ENCODE peak calls at places on chromosome 15, in eight cellular contexts. O is GM23248; N is stimulated activated CD4-positive, alpha-beta T cell treated with anti-CD3 and anti-CD28 coated beads, TNF-alpha, amount 100 ng/mL, for 4 hours; J is NCI-H1436; T is kidney glomerular epithelial cell; B is AG04450; R is Right ventricle myocardium superior; L is hypothalamus. V is an unnamed sample.

GRCh38 chr15:41562784-41563198 is 3.8 kb downstream of the TYRO3 start:
- DNase-seq in T (no peak), B (no peak), N (no peak), L (no peak), R (no peak), J (no peak), O (no peak), V (no peak)

GRCh38 chr15:52609593-52609992 is 40.8 kb upstream of the ARPP19 start:
- DNase-seq in R (no peak), N (no peak), L (no peak), T (no peak), J (no peak), B (no peak), O (no peak), V (no peak)

GRCh38 chr15:64017591-64018163 is 28.6 kb downstream of the DAPK2 start:
- DNase-seq in B (no peak), R (no peak), J (no peak), O (peak), T (no peak), L (no peak), N (no peak), V (peak)

GRCh38 chr15:51796777-51797474 is 32.5 kb upstream of the TMOD3 start:
- DNase-seq in T (peak), B (no peak), R (no peak), N (no peak), L (no peak), J (no peak), O (peak), V (no peak)

GRCh38 chr15:91517491-91518200 is 335.9 kb upstream of the SLCO3A1 start:
- DNase-seq in J (no peak), N (no peak), O (peak), R (no peak), L (no peak), T (peak), B (no peak), V (no peak)

GRCh38 chr15:83292317-83292716 is 7.9 kb upstream of the BNC1 start:
- DNase-seq in T (peak), N (no peak), L (no peak), J (no peak), O (peak), B (no peak), R (no peak), V (peak)

GRCh38 chr15:43225201-43225949 is 4.6 kb upstream of the EPB42 start:
- DNase-seq in T (peak), R (no peak), B (peak), O (peak), J (peak), L (no peak), N (peak), V (peak)

GRCh38 chr15:80418892-80419537 is 14.8 kb downstream of the ARNT2 start:
- DNase-seq in L (no peak), T (peak), J (peak), B (peak), N (no peak), R (no peak), O (peak), V (peak)

GRCh38 chr15:93948728-93949127 is 282.6 kb upstream of the MCTP2 start:
- DNase-seq in T (no peak), R (no peak), L (no peak), N (no peak), O (no peak), J (peak), B (no peak), V (no peak)

GRCh38 chr15:82864967-82865366 is 55.5 kb downstream of the WHAMM start:
- DNase-seq in N (no peak), R (no peak), T (no peak), O (no peak), L (no peak), J (no peak), B (no peak), V (no peak)

GRCh38 chr15:63583027-63583426 is 14.2 kb upstream of the FBXL22 start:
- DNase-seq in R (no peak), B (no peak), T (peak), L (no peak), N (no peak), J (no peak), O (peak), V (peak)

GRCh38 chr15:56760186-56760585 is 26.9 kb upstream of the ZNF280D start:
- DNase-seq in T (no peak), L (no peak), N (no peak), O (peak), R (no peak), J (no peak), B (no peak), V (peak)

GRCh38 chr15:83379574-83379973 is 67.6 kb upstream of the SH3GL3 start:
- DNase-seq in N (no peak), O (peak), R (no peak), J (no peak), T (no peak), L (no peak), B (no peak), V (peak)

GRCh38 chr15:90889313-90889730 is 5.0 kb downstream of the FES start:
- DNase-seq in O (no peak), T (no peak), L (no peak), N (no peak), R (no peak), B (no peak), J (no peak), V (no peak)

GRCh38 chr15:100980410-100981046 is 61.4 kb downstream of the LRRK1 start:
- DNase-seq in O (no peak), L (no peak), R (no peak), N (no peak), J (no peak), T (no peak), B (no peak), V (no peak)

GRCh38 chr15:64894395-64895056 is 17.2 kb upstream of the ANKDD1A start:
- DNase-seq in B (no peak), O (no peak), L (no peak), R (peak), T (no peak), J (no peak), N (peak), V (no peak)

GRCh38 chr15:100920516-100921135 is 1.5 kb downstream of the LRRK1 start:
- DNase-seq in J (no peak), B (no peak), L (no peak), T (no peak), R (no peak), O (no peak), N (no peak), V (no peak)

GRCh38 chr15:78855746-78856145 is 16.9 kb upstream of the MORF4L1 start:
- DNase-seq in N (no peak), B (peak), T (no peak), O (peak), L (no peak), J (no peak), R (no peak), V (no peak)

GRCh38 chr15:78937132-78937739 is 7.6 kb downstream of the CTSH start:
- DNase-seq in L (no peak), B (no peak), O (no peak), J (no peak), N (no peak), R (peak), T (no peak), V (no peak)

V was measured in astrocyte of the hippocampus.